ENCODE peak calls at places on chromosomes 3 and 15, in nine cellular contexts. One of them, this sample, is unnamed.

GRCh38 chr3:13141183-13141582 is 68.0 kb upstream of the IQSEC1 start:
- DNase-seq in anterior cingulate cortex: no peak
- DNase-seq in left colon: no peak
- DNase-seq in epithelial cell of esophagus: no peak
- DNase-seq in NCI-H1417: no peak
- DNase-seq in MCF 10A: no peak
- DNase-seq in mammary epithelial cell: no peak
- DNase-seq in AML-193: no peak
- DNase-seq in EH: no peak
- DNase-seq in this sample: no peak

GRCh38 chr3:49674491-49674983 is 386 bp downstream of the APEH start:
- DNase-seq in anterior cingulate cortex: no peak
- DNase-seq in left colon: peak; percentile 64
- DNase-seq in epithelial cell of esophagus: peak; percentile 11
- DNase-seq in NCI-H1417: no peak
- DNase-seq in MCF 10A: no peak
- DNase-seq in mammary epithelial cell: no peak
- DNase-seq in AML-193: no peak
- DNase-seq in EH: no peak
- DNase-seq in this sample: no peak

GRCh38 chr15:90004252-90004651 is 3.1 kb downstream of the ZNF710 start:
- DNase-seq in anterior cingulate cortex: no peak
- DNase-seq in left colon: no peak
- DNase-seq in epithelial cell of esophagus: peak; percentile 46
- DNase-seq in NCI-H1417: no peak
- DNase-seq in MCF 10A: peak; percentile 54
- DNase-seq in mammary epithelial cell: no peak
- DNase-seq in AML-193: no peak
- DNase-seq in EH: no peak
- DNase-seq in this sample: peak; percentile 85

GRCh38 chr3:188533172-188533571 is 379.2 kb downstream of the LPP start:
- DNase-seq in anterior cingulate cortex: no peak
- DNase-seq in left colon: no peak
- DNase-seq in epithelial cell of esophagus: no peak
- DNase-seq in NCI-H1417: no peak
- DNase-seq in MCF 10A: no peak
- DNase-seq in mammary epithelial cell: no peak
- DNase-seq in AML-193: no peak
- DNase-seq in EH: no peak
- DNase-seq in this sample: no peak

GRCh38 chr3:112579697-112580096 is 17.9 kb downstream of the SLC35A5 start:
- DNase-seq in anterior cingulate cortex: no peak
- DNase-seq in left colon: no peak
- DNase-seq in epithelial cell of esophagus: no peak
- DNase-seq in NCI-H1417: no peak
- DNase-seq in MCF 10A: no peak
- DNase-seq in mammary epithelial cell: peak; percentile 5
- DNase-seq in AML-193: no peak
- DNase-seq in EH: peak; percentile 63
- DNase-seq in this sample: peak; percentile 19

GRCh38 chr3:141147657-141148056 is 84.0 kb upstream of the PXYLP1 start:
- DNase-seq in anterior cingulate cortex: no peak
- DNase-seq in left colon: no peak
- DNase-seq in epithelial cell of esophagus: peak; percentile 75
- DNase-seq in NCI-H1417: no peak
- DNase-seq in MCF 10A: peak; percentile 78
- DNase-seq in mammary epithelial cell: no peak
- DNase-seq in AML-193: no peak
- DNase-seq in EH: no peak
- DNase-seq in this sample: peak; percentile 66

GRCh38 chr15:74543583-74543982 is 2.6 kb downstream of the ARID3B start:
- DNase-seq in anterior cingulate cortex: no peak
- DNase-seq in left colon: no peak
- DNase-seq in epithelial cell of esophagus: no peak
- DNase-seq in NCI-H1417: no peak
- DNase-seq in MCF 10A: peak; percentile 13
- DNase-seq in mammary epithelial cell: no peak
- DNase-seq in AML-193: no peak
- DNase-seq in EH: no peak
- DNase-seq in this sample: no peak

GRCh38 chr3:183515968-183516851 is 39.3 kb downstream of the KLHL6 start:
- DNase-seq in anterior cingulate cortex: no peak
- DNase-seq in left colon: no peak
- DNase-seq in epithelial cell of esophagus: peak; percentile 53
- DNase-seq in NCI-H1417: no peak
- DNase-seq in MCF 10A: no peak
- DNase-seq in mammary epithelial cell: no peak
- DNase-seq in AML-193: no peak
- DNase-seq in EH: no peak
- DNase-seq in this sample: no peak

GRCh38 chr3:121627622-121628021 is 33.1 kb downstream of the HCLS1 start:
- DNase-seq in anterior cingulate cortex: no peak
- DNase-seq in left colon: no peak
- DNase-seq in epithelial cell of esophagus: no peak
- DNase-seq in NCI-H1417: no peak
- DNase-seq in MCF 10A: no peak
- DNase-seq in mammary epithelial cell: no peak
- DNase-seq in AML-193: no peak
- DNase-seq in EH: no peak
- DNase-seq in this sample: no peak

GRCh38 chr15:25177955-25178801 is 223.4 kb downstream of the SNRPN start:
- DNase-seq in anterior cingulate cortex: no peak
- DNase-seq in left colon: no peak
- DNase-seq in epithelial cell of esophagus: no peak
- DNase-seq in NCI-H1417: no peak
- DNase-seq in MCF 10A: no peak
- DNase-seq in mammary epithelial cell: no peak
- DNase-seq in AML-193: no peak
- DNase-seq in EH: no peak
- DNase-seq in this sample: no peak

GRCh38 chr15:57500979-57501576 is 90.6 kb upstream of the MYZAP start:
- DNase-seq in anterior cingulate cortex: no peak
- DNase-seq in left colon: no peak
- DNase-seq in epithelial cell of esophagus: peak; percentile 51
- DNase-seq in NCI-H1417: no peak
- DNase-seq in MCF 10A: peak; percentile 29
- DNase-seq in mammary epithelial cell: no peak
- DNase-seq in AML-193: no peak
- DNase-seq in EH: peak; percentile 59
- DNase-seq in this sample: no peak

GRCh38 chr3:171525437-171525836 is 65.2 kb upstream of the TNIK start:
- DNase-seq in anterior cingulate cortex: no peak
- DNase-seq in left colon: no peak
- DNase-seq in epithelial cell of esophagus: no peak
- DNase-seq in NCI-H1417: no peak
- DNase-seq in MCF 10A: no peak
- DNase-seq in mammary epithelial cell: no peak
- DNase-seq in AML-193: no peak
- DNase-seq in EH: no peak
- DNase-seq in this sample: no peak

GRCh38 chr15:64274541-64274940 is 81.4 kb downstream of the CSNK1G1 start:
- DNase-seq in anterior cingulate cortex: no peak
- DNase-seq in left colon: no peak
- DNase-seq in epithelial cell of esophagus: no peak
- DNase-seq in NCI-H1417: no peak
- DNase-seq in MCF 10A: no peak
- DNase-seq in mammary epithelial cell: no peak
- DNase-seq in AML-193: no peak
- DNase-seq in EH: no peak
- DNase-seq in this sample: no peak

GRCh38 chr3:8423307-8423706 is 78.3 kb upstream of the LMCD1 start:
- DNase-seq in anterior cingulate cortex: no peak
- DNase-seq in left colon: no peak
- DNase-seq in epithelial cell of esophagus: peak; percentile 12
- DNase-seq in NCI-H1417: no peak
- DNase-seq in MCF 10A: no peak
- DNase-seq in mammary epithelial cell: no peak
- DNase-seq in AML-193: no peak
- DNase-seq in EH: no peak
- DNase-seq in this sample: no peak

GRCh38 chr3:58588030-58588614 is 10.9 kb upstream of the FAM107A start:
- DNase-seq in anterior cingulate cortex: no peak
- DNase-seq in left colon: no peak
- DNase-seq in epithelial cell of esophagus: peak; percentile 46
- DNase-seq in NCI-H1417: no peak
- DNase-seq in MCF 10A: peak; percentile 45
- DNase-seq in mammary epithelial cell: no peak
- DNase-seq in AML-193: no peak
- DNase-seq in EH: peak; percentile 56
- DNase-seq in this sample: no peak

GRCh38 chr3:14852721-14853120 is 34.0 kb downstream of the FGD5 start:
- DNase-seq in anterior cingulate cortex: no peak
- DNase-seq in left colon: no peak
- DNase-seq in epithelial cell of esophagus: no peak
- DNase-seq in NCI-H1417: no peak
- DNase-seq in MCF 10A: no peak
- DNase-seq in mammary epithelial cell: no peak
- DNase-seq in AML-193: no peak
- DNase-seq in EH: no peak
- DNase-seq in this sample: no peak

GRCh38 chr3:183324083-183324482 is 71.0 kb downstream of the B3GNT5 start:
- DNase-seq in anterior cingulate cortex: no peak
- DNase-seq in left colon: no peak
- DNase-seq in epithelial cell of esophagus: peak; percentile 86
- DNase-seq in NCI-H1417: no peak
- DNase-seq in MCF 10A: peak; percentile 90
- DNase-seq in mammary epithelial cell: peak; percentile 30
- DNase-seq in AML-193: no peak
- DNase-seq in EH: no peak
- DNase-seq in this sample: no peak

This sample was measured in trophoblast cell.